ENCODE peak calls at places on chromosome 19, in five cellular contexts. W, L, Q, U and J are unnamed samples.

GRCh38 chr19:16571689-16572331 is 405 bp downstream of the SLC35E1 start:
- DNase-seq in Q (peak; percentile 39), W (peak; percentile 64), L (no peak), U (peak; percentile 51), J (no peak)

GRCh38 chr19:39119830-39120229 is 5.8 kb upstream of the PAK4 start:
- DNase-seq in U (no peak), W (no peak), Q (no peak), L (no peak), J (no peak)

GRCh38 chr19:54030895-54031586 is 32.7 kb downstream of the VSTM1 start:
- DNase-seq in U (no peak), L (no peak), Q (no peak), W (no peak), J (no peak)

GRCh38 chr19:30969586-30969985 is 379.6 kb downstream of the TSHZ3 start:
- DNase-seq in L (no peak), U (no peak), Q (no peak), W (no peak), J (no peak)

GRCh38 chr19:3176715-3177501 is 1.7 kb upstream of the S1PR4 start:
- DNase-seq in Q (no peak), L (peak; percentile 75), W (peak; percentile 64), U (peak; percentile 95), J (no peak)

GRCh38 chr19:44723952-44724319 is 24.6 kb upstream of the BCL3 start:
- DNase-seq in W (peak; percentile 88), U (peak; percentile 82), L (peak; percentile 88), Q (peak; percentile 87), J (no peak)

GRCh38 chr19:16660763-16661479 is at the start of gene TMEM38A:
- DNase-seq in Q (peak; percentile 66), L (peak; percentile 80), W (peak; percentile 70), U (peak; percentile 30), J (no peak)

GRCh38 chr19:3024870-3025515 is 4.1 kb downstream of the TLE2 start:
- DNase-seq in W (no peak), L (no peak), U (no peak), Q (no peak), J (no peak)

GRCh38 chr19:30896551-30896950 is 452.7 kb downstream of the TSHZ3 start:
- DNase-seq in W (no peak), L (no peak), U (no peak), Q (no peak), J (no peak)

GRCh38 chr19:41999878-42000208 is 5.8 kb upstream of the ATP1A3 start:
- DNase-seq in W (no peak), U (no peak), L (no peak), Q (no peak), J (no peak)

GRCh38 chr19:48858984-48859710 is 9.3 kb downstream of the PLEKHA4 start:
- DNase-seq in W (peak; percentile 71), L (no peak), U (no peak), Q (peak; percentile 88), J (no peak)

GRCh38 chr19:45496349-45496953 is 396 bp downstream of the RTN2 start:
- DNase-seq in L (peak; percentile 45), W (no peak), U (no peak), Q (no peak), J (no peak)

GRCh38 chr19:42111384-42111783 is 20.9 kb downstream of the POU2F2 start:
- DNase-seq in L (no peak), W (no peak), Q (no peak), U (peak; percentile 84), J (no peak)

GRCh38 chr19:35755550-35756371 is 1.1 kb downstream of the HSPB6 start:
- DNase-seq in U (peak; percentile 55), W (no peak), L (no peak), Q (peak; percentile 55), J (no peak)

GRCh38 chr19:42279148-42279901 is 10.3 kb downstream of the CIC start:
- DNase-seq in W (no peak), L (no peak), Q (no peak), U (no peak), J (no peak)

GRCh38 chr19:29850482-29850881 is 38.7 kb downstream of the CCNE1 start:
- DNase-seq in U (no peak), Q (no peak), W (no peak), L (no peak), J (no peak)

GRCh38 chr19:7355151-7355845 is 6.6 kb downstream of the ARHGEF18 start:
- DNase-seq in Q (no peak), W (no peak), U (no peak), L (no peak), J (no peak)

GRCh38 chr19:40235238-40236025 is 8.9 kb upstream of the CCNP start:
- DNase-seq in Q (no peak), L (no peak), W (no peak), U (no peak), J (no peak)

GRCh38 chr19:42396248-42396541 is 6.1 kb upstream of the CNFN start:
- DNase-seq in U (no peak), Q (no peak), W (no peak), L (no peak), J (no peak)

GRCh38 chr19:56314018-56314583 is 538 bp downstream of the ZSCAN5A start:
- DNase-seq in L (no peak), Q (no peak), W (no peak), U (no peak), J (no peak)

GRCh38 chr19:40414536-40415535 is 1.7 kb upstream of the PRX start:
- DNase-seq in L (no peak), U (no peak), W (no peak), Q (no peak), J (no peak)

GRCh38 chr19:52957591-52957990 is 5.1 kb downstream of the ZNF816 start:
- DNase-seq in Q (no peak), L (no peak), W (no peak), U (peak; percentile 83), J (no peak)

GRCh38 chr19:3607398-3608078 is 863 bp upstream of the TBXA2R start:
- DNase-seq in L (no peak), Q (no peak), W (no peak), U (no peak), J (no peak)

GRCh38 chr19:52066258-52066866 is 17.7 kb upstream of the ZNF432 start:
- DNase-seq in W (no peak), L (no peak), Q (no peak), U (no peak), J (no peak)

GRCh38 chr19:51372649-51373504 is at the start of gene NKG7:
- DNase-seq in L (no peak), W (peak; percentile 80), Q (no peak), U (no peak), J (no peak)

DNA sequence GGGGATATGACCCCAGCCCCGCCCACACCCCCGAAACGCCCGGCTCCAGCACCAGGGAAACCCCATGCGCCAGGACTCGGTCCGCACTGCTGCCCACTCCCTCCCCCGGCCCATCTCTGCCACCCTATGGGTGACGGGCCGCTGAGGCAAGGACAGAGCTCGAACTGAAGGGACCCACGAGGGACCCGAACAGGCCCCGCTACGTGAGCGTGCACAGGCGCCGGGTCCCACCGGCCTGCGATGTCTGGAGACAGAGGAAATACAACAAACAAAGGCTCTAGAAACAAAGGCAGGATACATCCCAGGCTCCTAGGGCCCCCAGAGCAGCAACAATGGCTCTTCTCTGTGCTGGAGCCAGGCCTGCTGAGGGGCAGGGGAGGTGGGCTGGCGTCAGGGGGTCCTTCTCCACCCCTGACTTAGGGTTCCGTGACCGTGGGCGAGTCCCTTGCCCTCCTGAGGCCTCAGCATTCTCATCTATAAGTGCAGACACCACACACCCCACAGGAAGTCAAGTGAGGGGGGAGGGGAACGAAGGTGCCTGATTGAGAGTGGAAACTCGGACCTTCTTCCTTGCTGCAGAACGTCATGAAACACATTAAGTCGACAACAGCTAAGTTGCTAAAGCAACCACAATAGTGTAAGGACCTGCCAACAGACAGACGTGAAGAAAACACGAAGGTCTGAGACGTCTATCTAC is 3.1 kb downstream of the ABHD17A start:
- DNase-seq in W (peak; percentile 68), L (no peak), Q (no peak), U (no peak), J (no peak)
- H3K4me3 ChIP-seq in W (no peak overlapping the region), L (no peak overlapping the region), Q (no peak overlapping the region), U (no peak overlapping the region), J (no peak overlapping the region)

GRCh38 chr19:15112385-15112784 is 5.2 kb downstream of the SYDE1 start:
- DNase-seq in U (peak; percentile 61), L (no peak), Q (no peak), W (no peak), J (no peak)
- TF ChIP-seq CTCF in U (peak; percentile 4), L (no peak), Q (no peak), W (no peak), J (no peak)

GRCh38 chr19:1725100-1726064 is 27.9 kb upstream of the ONECUT3 start:
- DNase-seq in Q (peak; percentile 79), L (no peak), W (no peak), U (peak; percentile 28), J (no peak)
- H3K4me3 ChIP-seq in Q (no peak overlapping the region), L (no peak overlapping the region), W (no peak overlapping the region), U (peak overlapping the region; percentile 41), J (peak overlapping the region; percentile 52)

GRCh38 chr19:13082192-13083007 is 20.3 kb downstream of the LYL1 start:
- DNase-seq in U (no peak), W (no peak), Q (peak; percentile 26), L (no peak), J (no peak)
- TF ChIP-seq CTCF in U (no peak), W (peak; percentile 0), Q (no peak), L (peak; percentile 48), J (no peak)

GRCh38 chr19:28640506-28640905 is 572.4 kb downstream of the UQCRFS1 start:
- DNase-seq in U (peak; percentile 10), Q (no peak), L (no peak), W (no peak), J (no peak)

GRCh38 chr19:28642787-28643186 is 570.2 kb downstream of the UQCRFS1 start:
- DNase-seq in W (no peak), U (no peak), Q (no peak), L (no peak), J (no peak)

GRCh38 chr19:28643284-28643683 is 569.7 kb downstream of the UQCRFS1 start:
- DNase-seq in Q (peak; percentile 19), U (no peak), L (no peak), W (no peak), J (no peak)

GRCh38 chr19:28644261-28644660 is 568.7 kb downstream of the UQCRFS1 start:
- DNase-seq in Q (no peak), W (no peak), L (no peak), U (no peak), J (no peak)

DNA sequence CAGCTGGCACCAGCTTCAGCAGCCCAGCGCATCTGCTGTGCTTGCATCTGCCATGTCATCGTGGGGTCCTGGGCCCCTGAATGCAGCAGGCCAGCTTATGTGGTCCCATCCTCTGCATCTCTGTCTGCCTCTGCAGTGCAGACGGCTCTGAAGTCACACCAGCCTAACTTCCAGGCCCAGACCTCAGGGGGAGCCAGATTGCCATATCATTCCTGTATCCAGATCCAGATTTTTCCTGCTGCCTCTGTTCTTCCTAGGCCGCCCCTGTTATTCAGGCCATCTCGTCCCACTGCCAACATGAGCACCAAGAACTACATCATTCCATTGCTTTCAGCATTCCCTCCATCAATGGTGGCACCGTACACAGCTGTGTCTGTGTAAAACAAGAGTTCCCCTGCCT is 571.6 kb downstream of the UQCRFS1 start:
- DNase-seq in W (no peak), L (no peak), U (no peak), Q (no peak), J (no peak)
- H3K4me3 ChIP-seq in W (no peak overlapping the region), L (no peak overlapping the region), U (no peak overlapping the region), Q (no peak overlapping the region), J (no peak overlapping the region)